ENCODE peak calls at places on chromosomes 2 and 18, in eight cellular contexts. M is PC-3, B is OCI-LY7, Q is SK-N-SH, I is GM23248, N is MM.1S, L is PC-9, X is HCT116. Y is an unnamed sample. For H3K9me2, H3K79me2 and H3K4me1, the result is how much of the 10 kb centered on the place peaks cover.

GRCh38 chr2:62774555-62775366 is 69.2 kb downstream of the EHBP1 start:
- DNase-seq in M (peak), B (peak), Q (peak), I (peak), N (peak), L (peak), X (peak), Y (peak)

GRCh38 chr2:109168080-109168479 is 39.1 kb downstream of the SH3RF3 start:
- DNase-seq in M (no peak), B (no peak), Q (no peak), I (peak), N (no peak), L (no peak), X (no peak), Y (no peak)

GRCh38 chr2:239970004-239970623 is 55.0 kb downstream of the NDUFA10 start:
- DNase-seq in M (no peak), B (peak), Q (peak), I (peak), N (no peak), L (no peak), X (no peak), Y (no peak)

GRCh38 chr2:217331577-217332139 is 471.8 kb upstream of the TNP1 start:
- DNase-seq in M (peak), B (no peak), Q (no peak), I (peak), N (no peak), L (peak), X (no peak), Y (no peak)

GRCh38 chr2:108323619-108324018 is 34.9 kb downstream of the SULT1C2 start:
- DNase-seq in M (peak), B (no peak), Q (no peak), I (peak), N (no peak), L (no peak), X (no peak), Y (no peak)

GRCh38 chr2:229835601-229836283 is 86.1 kb downstream of the TRIP12 start:
- DNase-seq in M (peak), B (no peak), Q (no peak), I (peak), N (no peak), L (no peak), X (no peak), Y (no peak)

GRCh38 chr2:108787209-108787558 is 613 bp downstream of the CCDC138 start:
- DNase-seq in M (no peak), B (no peak), Q (peak), I (no peak), N (no peak), L (no peak), X (no peak), Y (no peak)

GRCh38 chr2:112065486-112065885 is 10.4 kb downstream of the TMEM87B start:
- DNase-seq in M (no peak), B (no peak), Q (no peak), I (no peak), N (no peak), L (no peak), X (no peak), Y (no peak)

GRCh38 chr2:84631047-84631446 is 114.7 kb downstream of the DNAH6 start:
- DNase-seq in M (peak), B (peak), Q (peak), I (peak), N (peak), L (no peak), X (peak), Y (peak)

GRCh38 chr18:38565513-38565912 is 999.9 kb upstream of the CELF4 start:
- DNase-seq in M (no peak), B (no peak), Q (no peak), I (no peak), N (no peak), L (no peak), X (no peak), Y (no peak)

GRCh38 chr2:82993631-82994030 is 1465.4 kb downstream of the SUCLG1 start:
- DNase-seq in M (peak), B (no peak), Q (no peak), I (no peak), N (no peak), L (peak), X (peak), Y (no peak)

GRCh38 chr18:78126106-78126505 is 853.5 kb upstream of the SALL3 start:
- DNase-seq in M (no peak), B (no peak), Q (no peak), I (no peak), N (no peak), L (no peak), X (no peak), Y (no peak)

GRCh38 chr2:152166633-152167032 is 8.9 kb downstream of the STAM2 start:
- DNase-seq in M (peak), B (no peak), Q (no peak), I (peak), N (peak), L (no peak), X (no peak), Y (no peak)

GRCh38 chr18:6220129-6220528 is 194.6 kb downstream of the L3MBTL4 start:
- DNase-seq in M (no peak), B (no peak), Q (no peak), I (no peak), N (no peak), L (no peak), X (no peak), Y (peak)

GRCh38 chr18:47898696-47899095 is 31.8 kb downstream of the SMAD2 start:
- DNase-seq in M (peak), B (no peak), Q (no peak), I (no peak), N (no peak), L (no peak), X (no peak), Y (no peak)

GRCh38 chr2:199946836-199947235 is 8.5 kb downstream of the TYW5 start:
- DNase-seq in M (no peak), B (no peak), Q (no peak), I (peak), N (no peak), L (no peak), X (no peak), Y (no peak)

GRCh38 chr2:64329848-64330247 is 124.1 kb upstream of the LGALSL start:
- DNase-seq in M (no peak), B (no peak), Q (no peak), I (peak), N (no peak), L (no peak), X (no peak), Y (no peak)

GRCh38 chr2:233458031-233458610 is 103.8 kb downstream of the DGKD start:
- DNase-seq in M (no peak), B (no peak), Q (no peak), I (no peak), N (no peak), L (no peak), X (no peak), Y (no peak)

GRCh38 chr2:170106441-170106840 is 71.5 kb upstream of the MYO3B start:
- DNase-seq in M (no peak), B (no peak), Q (no peak), I (no peak), N (no peak), L (no peak), X (no peak), Y (no peak)

GRCh38 chr2:121666042-121666441 is 16.8 kb upstream of the CLASP1 start:
- DNase-seq in M (no peak), B (no peak), Q (no peak), I (no peak), N (no peak), L (no peak), X (no peak), Y (no peak)

GRCh38 chr18:79668203-79668602 is 11.4 kb upstream of the CTDP1 start:
- DNase-seq in M (no peak), B (no peak), Q (no peak), I (no peak), N (no peak), L (no peak), X (no peak), Y (no peak)

GRCh38 chr2:110679337-110679707 is 1.5 kb upstream of the BUB1 start:
- DNase-seq in M (peak), B (peak), Q (no peak), I (peak), N (peak), L (no peak), X (no peak), Y (peak)

GRCh38 chr2:23545811-23546210 is 160.8 kb downstream of the KLHL29 start:
- DNase-seq in M (no peak), B (no peak), Q (peak), I (no peak), N (no peak), L (no peak), X (no peak), Y (no peak)

GRCh38 chr2:84173041-84173440 is 286.0 kb downstream of the SUCLG1 start:
- DNase-seq in M (no peak), B (no peak), Q (no peak), I (no peak), N (no peak), L (no peak), X (no peak), Y (no peak)

GRCh38 chr2:74014813-74015212 is 30.1 kb downstream of the TET3 start:
- DNase-seq in M (no peak), B (no peak), Q (no peak), I (no peak), N (no peak), L (no peak), X (no peak), Y (no peak)

GRCh38 chr2:176845718-176846117 is 366.9 kb upstream of the HNRNPA3 start:
- DNase-seq in M (no peak), B (no peak), Q (no peak), I (no peak), N (peak), L (no peak), X (no peak), Y (no peak)

GRCh38 chr2:176844461-176844860 is 368.1 kb upstream of the HNRNPA3 start:
- DNase-seq in M (no peak), B (no peak), Q (no peak), I (no peak), N (no peak), L (no peak), X (no peak), Y (no peak)

GRCh38 chr2:176848844-176849243 is 363.8 kb upstream of the HNRNPA3 start:
- DNase-seq in M (no peak), B (no peak), Q (peak), I (no peak), N (no peak), L (no peak), X (no peak), Y (no peak)

DNA sequence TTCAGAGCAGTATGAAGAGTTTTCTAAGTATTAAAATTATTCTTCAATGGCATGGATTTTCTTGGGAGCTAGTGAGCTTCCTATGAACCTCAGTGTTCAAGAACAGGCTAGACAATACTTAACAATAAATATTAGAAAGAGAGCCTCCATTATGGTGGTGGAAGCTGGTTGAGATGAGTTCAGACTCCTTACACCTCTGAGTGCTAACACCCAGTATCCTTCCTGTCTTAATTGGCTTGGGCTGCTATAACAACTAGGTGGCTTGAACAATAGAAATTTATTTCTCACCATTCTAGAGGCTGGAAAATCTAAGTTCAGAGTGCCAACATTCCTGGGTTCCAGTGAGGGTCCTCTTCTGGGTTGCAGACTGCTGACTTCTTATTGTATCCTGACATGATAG is 369.4 kb upstream of the HNRNPA3 start:
- DNase-seq in M (no peak), B (no peak), Q (no peak), I (no peak), N (no peak), L (no peak), X (no peak), Y (no peak)
- H3K9me2 ChIP-seq in M (under half), B (under half), Q (under half), I (under half), N (under half), L (under half), X (under half), Y (under half)

GRCh38 chr2:46325178-46325928 is 28.1 kb downstream of the EPAS1 start:
- DNase-seq in M (no peak), B (no peak), Q (no peak), I (peak), N (no peak), L (peak), X (no peak), Y (no peak)
- H3K79me2 ChIP-seq in M (half or more), B (under half), Q (half or more), I (half or more), N (under half), L (half or more), X (under half), Y (under half)

GRCh38 chr2:181178823-181179412 is 198.5 kb downstream of the UBE2E3 start:
- DNase-seq in M (peak), B (peak), Q (peak), I (no peak), N (no peak), L (no peak), X (peak), Y (peak)
- H3K4me1 ChIP-seq in M (under half), B (under half), Q (under half), I (under half), N (under half), L (under half), X (under half), Y (under half)

DNA sequence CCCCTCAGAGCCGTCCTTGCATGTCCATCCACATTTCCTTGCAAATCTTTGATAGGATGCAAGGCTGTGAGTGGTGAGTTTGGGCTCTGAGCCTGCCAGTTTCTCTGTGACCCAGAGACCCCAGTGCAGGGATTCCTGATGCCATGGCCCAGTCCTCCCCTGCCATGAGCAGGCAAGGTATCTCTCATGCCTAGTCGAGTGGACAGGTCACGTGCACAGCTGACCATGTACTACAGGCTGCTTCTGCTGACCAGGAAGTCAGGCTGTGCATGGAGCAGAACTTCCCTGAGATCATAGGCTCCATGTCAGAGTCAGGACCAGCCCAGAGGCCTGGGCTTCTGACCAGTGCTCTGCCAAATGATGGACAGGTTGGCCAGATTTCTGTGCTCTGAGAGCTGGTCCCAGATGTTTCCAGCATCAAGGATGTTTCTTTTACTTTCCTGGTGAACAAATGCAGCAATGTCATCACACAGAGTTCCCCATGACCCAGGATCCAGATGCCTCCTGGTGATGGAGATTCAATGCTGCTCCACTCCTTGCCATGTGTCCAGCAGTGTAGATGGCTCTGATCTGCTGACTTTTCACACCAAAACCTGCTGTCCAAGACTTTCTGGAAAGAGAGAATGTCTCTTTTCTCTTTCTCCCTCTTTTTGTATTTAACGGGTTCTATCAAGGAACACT is 321.6 kb upstream of the HS6ST1 start:
- DNase-seq in M (no peak), B (no peak), Q (no peak), I (peak), N (no peak), L (no peak), X (no peak), Y (no peak)
- H3K9me2 ChIP-seq in M (under half), B (under half), Q (under half), I (under half), N (under half), L (under half), X (under half), Y (under half)

DNA sequence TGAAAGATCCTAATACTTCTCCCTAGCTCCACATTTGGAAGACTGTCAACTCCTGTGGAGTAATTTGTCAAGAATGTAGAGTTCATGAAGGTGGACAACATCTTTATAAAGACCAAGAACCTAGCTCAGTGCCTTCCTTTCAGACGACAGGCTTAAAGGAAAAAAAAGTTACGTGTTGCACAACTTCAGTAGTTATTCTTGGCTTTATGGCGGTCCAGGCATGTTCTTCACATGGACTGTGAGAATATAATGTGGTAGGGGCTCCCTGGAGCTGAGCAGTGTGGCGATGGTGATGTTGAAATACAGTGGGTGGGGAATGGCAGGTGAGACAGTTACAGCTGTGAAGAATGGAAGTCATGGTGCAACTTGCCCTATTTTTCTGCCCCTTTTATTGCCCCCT is 3.9 kb downstream of the TAF1B start:
- DNase-seq in M (peak), B (no peak), Q (no peak), I (peak), N (no peak), L (no peak), X (no peak), Y (no peak)
- H3K79me2 ChIP-seq in M (under half), B (under half), Q (half or more), I (under half), N (under half), L (half or more), X (under half), Y (half or more)

GRCh38 chr2:46702537-46702936 is 213.1 kb downstream of the MCFD2 start:
- DNase-seq in M (no peak), B (no peak), Q (no peak), I (peak), N (no peak), L (no peak), X (no peak), Y (no peak)

GRCh38 chr2:46697830-46698323 is 217.7 kb downstream of the MCFD2 start:
- DNase-seq in M (no peak), B (peak), Q (no peak), I (no peak), N (no peak), L (no peak), X (no peak), Y (no peak)

GRCh38 chr2:46703588-46703987 is 212.0 kb downstream of the MCFD2 start:
- DNase-seq in M (no peak), B (no peak), Q (no peak), I (peak), N (no peak), L (no peak), X (no peak), Y (no peak)

GRCh38 chr2:46701152-46701551 is 214.5 kb downstream of the MCFD2 start:
- DNase-seq in M (peak), B (no peak), Q (no peak), I (peak), N (no peak), L (no peak), X (no peak), Y (no peak)

DNA sequence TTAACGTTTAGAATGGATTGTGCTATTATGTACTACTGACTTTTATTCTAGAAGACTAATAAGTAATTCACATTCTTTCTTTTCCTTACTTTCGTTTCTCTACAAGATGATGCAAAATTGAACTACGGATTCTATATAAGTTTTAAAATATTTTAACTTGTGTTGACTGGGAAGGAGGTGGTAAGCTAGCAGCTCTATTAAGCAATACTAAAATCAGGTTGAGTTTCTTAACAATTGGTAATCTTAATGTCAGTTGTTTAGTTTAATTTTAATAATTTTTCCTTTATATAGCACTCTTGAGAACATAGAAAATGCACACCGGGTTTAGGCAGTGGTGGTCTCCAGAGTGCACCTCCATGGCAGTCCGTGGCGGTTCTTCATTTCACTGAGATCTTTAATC is 215.2 kb downstream of the MCFD2 start:
- DNase-seq in M (no peak), B (no peak), Q (no peak), I (peak), N (no peak), L (no peak), X (no peak), Y (no peak)
- H3K4me1 ChIP-seq in M (under half), B (under half), Q (half or more), I (under half), N (under half), L (under half), X (under half), Y (under half)

DNA sequence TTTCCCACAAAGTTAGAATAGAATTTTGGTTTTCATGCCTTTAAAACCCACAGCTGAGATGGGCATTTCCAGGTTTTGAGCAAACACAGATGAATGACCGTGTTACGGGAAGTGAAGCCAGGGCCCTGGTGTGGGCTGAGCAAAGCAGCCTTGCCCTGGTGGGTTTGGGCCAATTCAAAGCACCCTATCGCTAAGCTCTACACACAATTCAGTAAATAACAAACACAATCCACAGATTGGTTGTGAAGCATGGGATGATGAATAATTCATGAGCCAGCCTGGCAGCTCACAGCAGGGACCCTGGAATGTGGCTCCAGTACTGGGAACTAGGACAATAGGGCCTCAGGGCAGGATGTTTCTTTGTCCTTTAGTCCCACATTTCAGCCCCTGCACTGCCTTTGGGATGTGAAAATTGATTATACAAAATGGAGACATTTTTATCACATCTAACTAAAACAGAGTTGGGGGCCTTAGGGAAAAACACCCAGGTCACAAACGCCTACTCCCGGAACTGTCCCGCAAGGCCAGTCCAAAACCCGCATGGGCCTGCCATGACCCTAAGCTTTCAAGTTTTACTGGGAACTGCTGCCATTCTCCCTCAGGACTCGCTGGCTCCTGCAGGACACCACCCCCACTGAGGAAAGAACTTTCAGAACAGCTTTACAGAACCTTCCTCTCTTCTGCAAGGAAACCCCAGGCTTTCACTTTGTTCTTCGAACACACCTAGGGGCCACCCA is 320.2 kb upstream of the HS6ST1 start:
- DNase-seq in M (no peak), B (no peak), Q (peak), I (peak), N (no peak), L (no peak), X (no peak), Y (no peak)
- H3K9me2 ChIP-seq in M (under half), B (under half), Q (under half), I (under half), N (under half), L (under half), X (under half), Y (under half)

GRCh38 chr2:147869934-147870333 is 25.1 kb downstream of the ACVR2A start:
- DNase-seq in M (no peak), B (no peak), Q (no peak), I (no peak), N (no peak), L (no peak), X (no peak), Y (no peak)
- H3K79me2 ChIP-seq in M (half or more), B (under half), Q (under half), I (half or more), N (under half), L (under half), X (under half), Y (under half)

GRCh38 chr2:174334781-174335604 is at the start of gene SP9:
- DNase-seq in M (no peak), B (no peak), Q (peak), I (peak), N (peak), L (no peak), X (no peak), Y (no peak)

GRCh38 chr2:174338155-174338495 is 3.4 kb downstream of the SP9 start:
- DNase-seq in M (no peak), B (no peak), Q (no peak), I (no peak), N (no peak), L (no peak), X (no peak), Y (no peak)

GRCh38 chr2:174335605-174336402 is 1.1 kb downstream of the SP9 start:
- DNase-seq in M (no peak), B (no peak), Q (peak), I (peak), N (no peak), L (no peak), X (no peak), Y (no peak)

GRCh38 chr2:174337337-174338154 is 2.8 kb downstream of the SP9 start:
- DNase-seq in M (no peak), B (peak), Q (peak), I (no peak), N (peak), L (no peak), X (no peak), Y (peak)

GRCh38 chr2:174336403-174337336 is 1.9 kb downstream of the SP9 start:
- DNase-seq in M (no peak), B (peak), Q (peak), I (no peak), N (peak), L (peak), X (peak), Y (peak)
- H3K4me1 ChIP-seq in M (under half), B (under half), Q (under half), I (under half), N (under half), L (under half), X (under half), Y (half or more)

Y was measured in Karpas-422.